ENCODE peak calls at places on chromosomes 6 and 20, in six cellular contexts. J is adrenal gland; L is activated CD4-positive, alpha-beta T cell treated with anti-CD3 and anti-CD28 coated beads, Interleukin-2, amount 50 U/mL, for 4 hours; U is left cardiac atrium; Z is ACHN; C is HFF-Myc. M is an unnamed sample.

GRCh38 chr6:79385333-79385732 is 150.9 kb upstream of the HMGN3 start:
- DNase-seq in J (no peak), L (no peak), U (no peak), Z (no peak), C (no peak), M (no peak)

GRCh38 chr6:33740794-33741193 is 5.9 kb downstream of the IP6K3 start:
- DNase-seq in J (no peak), L (no peak), U (no peak), Z (no peak), C (no peak), M (no peak)

GRCh38 chr6:111113731-111114438 is 26.6 kb downstream of the SLC16A10 start:
- DNase-seq in J (peak), L (peak), U (peak), Z (no peak), C (no peak), M (peak)

GRCh38 chr20:7897965-7898364 is 42.3 kb downstream of the HAO1 start:
- DNase-seq in J (no peak), L (no peak), U (no peak), Z (no peak), C (no peak), M (no peak)

GRCh38 chr6:52647199-52647598 is 23.7 kb upstream of the TMEM14A start:
- DNase-seq in J (no peak), L (no peak), U (no peak), Z (no peak), C (no peak), M (no peak)

GRCh38 chr6:146545608-146546007 is 2.0 kb downstream of the RAB32 start:
- DNase-seq in J (no peak), L (no peak), U (no peak), Z (peak), C (no peak), M (no peak)

GRCh38 chr6:97186416-97186999 is 96.5 kb downstream of the MMS22L start:
- DNase-seq in J (peak), L (peak), U (peak), Z (peak), C (peak), M (peak)

GRCh38 chr6:7240351-7240750 is 72.6 kb downstream of the SSR1 start:
- DNase-seq in J (no peak), L (no peak), U (no peak), Z (no peak), C (no peak), M (no peak)